ENCODE peak calls at places on chromosomes 13 and 19, in nine cellular contexts. C is IMR-90; U is DND-41; E is psoas muscle; S is body of pancreas; X is AG10803; O is uterus; T is left ventricle myocardium inferior; B is CD8-positive, alpha-beta T cell. J is an unnamed sample.
A peak's percentile ranks its signal among the peaks of the same experiment; 100 is the strongest.

GRCh38 chr13:37106642-37107041 is 1.2 kb upstream of the CSNK1A1L start:
- DNase-seq in C (peak; percentile 6), U (no peak), E (no peak), S (no peak), X (no peak), O (no peak), T (no peak), B (no peak), J (no peak)

GRCh38 chr19:10009269-10009665 is 1.0 kb downstream of the COL5A3 start:
- DNase-seq in C (peak; percentile 92), U (peak; percentile 42), E (peak; percentile 90), S (peak; percentile 62), X (peak; percentile 90), O (peak; percentile 79), T (peak; percentile 84), B (peak; percentile 9), J (no peak)

GRCh38 chr19:15101479-15102082 is 5.6 kb upstream of the SYDE1 start:
- DNase-seq in C (peak; percentile 56), U (peak; percentile 68), E (no peak), S (peak; percentile 38), X (peak; percentile 36), O (no peak), T (no peak), B (peak; percentile 20), J (no peak)

GRCh38 chr13:113943821-113944565 is 29.9 kb downstream of the C13orf46 start:
- DNase-seq in C (no peak), U (no peak), E (peak; percentile 49), S (no peak), X (no peak), O (no peak), T (peak; percentile 8), B (no peak), J (no peak)

GRCh38 chr19:46503848-46504453 is 8.3 kb upstream of the PNMA8B start:
- DNase-seq in C (no peak), U (no peak), E (no peak), S (no peak), X (no peak), O (no peak), T (no peak), B (no peak), J (no peak)

GRCh38 chr13:66225071-66225470 is 1005.1 kb downstream of the PCDH9 start:
- DNase-seq in C (no peak), U (peak; percentile 17), E (no peak), S (no peak), X (no peak), O (no peak), T (no peak), B (no peak), J (no peak)

GRCh38 chr13:50617134-50617721 is 226.3 kb downstream of the DLEU7 start:
- DNase-seq in C (peak; percentile 41), U (no peak), E (no peak), S (no peak), X (peak; percentile 94), O (peak; percentile 41), T (no peak), B (no peak), J (no peak)

GRCh38 chr13:55745828-55746227 is 1394.9 kb upstream of the PRR20A start:
- DNase-seq in C (no peak), U (no peak), E (no peak), S (no peak), X (no peak), O (no peak), T (no peak), B (no peak), J (no peak)

GRCh38 chr19:31348416-31349159 is 648 bp downstream of the TSHZ3 start:
- DNase-seq in C (no peak), U (peak; percentile 33), E (no peak), S (no peak), X (peak; percentile 31), O (peak; percentile 48), T (peak; percentile 41), B (no peak), J (no peak)

GRCh38 chr13:94617389-94618000 is 15.8 kb downstream of the GPR180 start:
- DNase-seq in C (no peak), U (peak; percentile 34), E (no peak), S (no peak), X (peak; percentile 13), O (no peak), T (no peak), B (no peak), J (no peak)

GRCh38 chr13:34104853-34105252 is 286.9 kb downstream of the RFC3 start:
- DNase-seq in C (no peak), U (no peak), E (no peak), S (no peak), X (no peak), O (no peak), T (no peak), B (no peak), J (no peak)

GRCh38 chr19:3665681-3666544 is 34.4 kb downstream of the PIP5K1C start:
- DNase-seq in C (no peak), U (peak; percentile 69), E (peak; percentile 84), S (peak; percentile 74), X (peak; percentile 17), O (peak; percentile 67), T (peak; percentile 72), B (peak; percentile 70), J (no peak)

GRCh38 chr13:67857581-67858310 is 627.6 kb upstream of the PCDH9 start:
- DNase-seq in C (no peak), U (no peak), E (no peak), S (no peak), X (no peak), O (no peak), T (no peak), B (no peak), J (no peak)

GRCh38 chr13:109156181-109156935 is 526.9 kb downstream of the MYO16 start:
- DNase-seq in C (peak; percentile 86), U (no peak), E (no peak), S (no peak), X (peak; percentile 91), O (no peak), T (peak; percentile 37), B (no peak), J (no peak)

GRCh38 chr13:105804561-105805190 is 730.8 kb downstream of the EFNB2 start:
- DNase-seq in C (peak; percentile 59), U (no peak), E (no peak), S (no peak), X (peak; percentile 22), O (no peak), T (no peak), B (no peak), J (no peak)

GRCh38 chr13:113621046-113621445 is 36.5 kb downstream of the TFDP1 start:
- DNase-seq in C (no peak), U (no peak), E (peak; percentile 26), S (no peak), X (no peak), O (no peak), T (peak; percentile 1), B (no peak), J (no peak)

GRCh38 chr13:51444922-51445321 is 7.9 kb downstream of the INTS6 start:
- DNase-seq in C (peak; percentile 68), U (no peak), E (no peak), S (no peak), X (peak; percentile 75), O (no peak), T (no peak), B (no peak), J (no peak)

GRCh38 chr19:58451358-58452101 is at the start of gene ZNF324B:
- DNase-seq in C (peak; percentile 92), U (peak; percentile 98), E (peak; percentile 98), S (peak; percentile 97), X (peak; percentile 91), O (peak; percentile 95), T (peak; percentile 97), B (peak; percentile 94), J (no peak)
- TF ChIP-seq CTCF in C (no peak), U (no peak), E (no peak), S (no peak), X (no peak), O (no peak), T (no peak), B (no peak), J (no peak)

GRCh38 chr19:5683177-5683886 is 2.5 kb downstream of the HSD11B1L start:
- DNase-seq in C (no peak), U (no peak), E (no peak), S (no peak), X (no peak), O (no peak), T (no peak), B (no peak), J (no peak)

GRCh38 chr19:5682293-5682592 is 1.4 kb downstream of the HSD11B1L start:
- DNase-seq in C (no peak), U (no peak), E (no peak), S (no peak), X (no peak), O (no peak), T (no peak), B (no peak), J (no peak)

GRCh38 chr19:5680083-5680436 is 256 bp downstream of the MICOS13 start:
- DNase-seq in C (peak; percentile 21), U (no peak), E (peak; percentile 81), S (no peak), X (peak; percentile 24), O (no peak), T (no peak), B (no peak), J (no peak)

GRCh38 chr19:5680437-5681368 is at the start of the genes HSD11B1L and MICOS13:
- DNase-seq in C (peak; percentile 98), U (peak; percentile 98), E (peak; percentile 100), S (peak; percentile 99), X (peak; percentile 99), O (peak; percentile 99), T (peak; percentile 99), B (peak; percentile 95), J (peak; percentile 83)

GRCh38 chr19:5681446-5682292 is 842 bp downstream of the HSD11B1L start:
- DNase-seq in C (no peak), U (no peak), E (no peak), S (no peak), X (no peak), O (no peak), T (no peak), B (no peak), J (no peak)
- H3K4me3 ChIP-seq in C (peak overlapping the region; percentile 59), U (peak overlapping the region; percentile 97), E (peak overlapping the region; percentile 83), S (no peak overlapping the region), X (peak overlapping the region; percentile 99), O (peak overlapping the region; percentile 59), T (peak overlapping the region; percentile 91), B (peak overlapping the region; percentile 96), J (peak overlapping the region; percentile 74)

GRCh38 chr19:49118565-49119410 is at the start of gene C19orf73:
- DNase-seq in C (peak; percentile 91), U (peak; percentile 95), E (peak; percentile 98), S (peak; percentile 97), X (peak; percentile 91), O (peak; percentile 92), T (peak; percentile 96), B (peak; percentile 93), J (no peak)
- TF ChIP-seq CTCF in C (no peak), U (peak; percentile 43), E (no peak), S (no peak), X (no peak), O (peak; percentile 31), T (peak; percentile 32), B (peak; percentile 49), J (no peak)

DNA sequence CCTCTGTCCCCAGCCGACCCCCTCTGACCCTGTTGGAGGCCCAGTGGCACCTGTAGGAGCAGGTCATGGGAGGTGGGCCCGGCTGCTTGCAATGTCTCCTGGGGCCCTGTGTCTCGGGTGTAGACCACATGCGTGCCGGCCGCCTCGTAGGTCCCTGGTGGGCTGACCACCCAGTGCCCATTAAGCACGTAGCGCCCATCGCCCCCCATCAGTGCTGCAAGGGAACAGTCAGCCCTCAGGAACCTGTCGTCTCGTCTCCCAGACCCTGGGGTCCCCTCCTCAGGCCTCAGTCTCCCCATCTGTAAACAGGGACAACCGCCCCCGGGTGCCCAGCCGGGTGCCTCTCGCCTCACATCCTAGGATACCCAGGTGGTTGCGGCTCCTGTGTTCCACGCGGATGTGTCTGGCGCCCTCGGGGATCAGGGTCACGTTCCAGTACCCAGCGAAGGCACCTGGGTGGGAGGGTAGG is 5.6 kb downstream of the ADAMTSL5 start:
- DNase-seq in C (no peak), U (no peak), E (no peak), S (no peak), X (no peak), O (peak; percentile 43), T (no peak), B (no peak), J (no peak)
- H3K4me3 ChIP-seq in C (no peak overlapping the region), U (no peak overlapping the region), E (peak overlapping the region; percentile 64), S (no peak overlapping the region), X (peak overlapping the region; percentile 28), O (peak overlapping the region; percentile 13), T (peak overlapping the region; percentile 60), B (peak overlapping the region; percentile 54), J (peak overlapping the region; percentile 61)

J was measured in epithelial cell of proximal tubule.